ENCODE peak calls at places on chromosomes 3 and 15, in ten cellular contexts. B is NCI-H1694 treated with DMSO at 0.1 percent for 48 hours; Z is MM.1S; S is activated T-helper 9 cell treated with anti-CD3 and anti-CD28 coated beads, Interleukin-2, amount 50 U/mL, for 16 hours; P is AG08396; H is heart right ventricle; A is mammary epithelial cell; E is HS-5; V is transverse colon; N is stimulated activated CD8-positive, alpha-beta memory T cell treated with anti-CD3 and anti-CD28 coated beads, Interleukin-7, amount 100 ng/mL, for 24 hours. L is an unnamed sample.

GRCh38 chr15:62244762-62245161 is 79.7 kb upstream of the C2CD4B start:
- DNase-seq in P (no peak), B (no peak), N (no peak), S (no peak), V (no peak), A (no peak), E (no peak), H (no peak), Z (no peak), L (no peak)

GRCh38 chr15:50970524-50970923 is 62.0 kb downstream of the AP4E1 start:
- DNase-seq in H (no peak), S (no peak), N (no peak), A (no peak), E (no peak), B (no peak), P (no peak), V (no peak), Z (peak; percentile 66), L (no peak)

GRCh38 chr3:46087871-46088270 is 60.6 kb upstream of the XCR1 start:
- DNase-seq in Z (peak; percentile 80), P (peak; percentile 25), E (no peak), H (no peak), A (no peak), V (no peak), N (no peak), B (no peak), S (no peak), L (no peak)

GRCh38 chr15:64070965-64071851 is 22.4 kb downstream of the CIAO2A start:
- DNase-seq in A (peak; percentile 58), B (no peak), V (peak; percentile 47), H (no peak), P (peak; percentile 72), E (peak; percentile 51), N (no peak), Z (no peak), S (no peak), L (no peak)

GRCh38 chr15:39092761-39093160 is 488.1 kb upstream of the THBS1 start:
- DNase-seq in N (no peak), A (no peak), E (no peak), B (no peak), Z (no peak), S (no peak), P (no peak), H (no peak), V (no peak), L (no peak)

GRCh38 chr3:140823106-140823505 is 118.5 kb upstream of the SLC25A36 start:
- DNase-seq in V (no peak), B (no peak), P (no peak), A (no peak), Z (no peak), S (no peak), N (no peak), E (no peak), H (no peak), L (no peak)

GRCh38 chr3:185753354-185753753 is 71.5 kb downstream of the IGF2BP2 start:
- DNase-seq in V (no peak), N (no peak), Z (no peak), H (no peak), B (no peak), A (no peak), E (no peak), P (no peak), S (no peak), L (no peak)

GRCh38 chr15:43769584-43770228 is 7.1 kb downstream of the ELL3 start:
- DNase-seq in A (peak; percentile 18), B (peak; percentile 41), N (no peak), V (peak; percentile 63), P (peak; percentile 67), S (no peak), E (no peak), Z (peak; percentile 46), H (peak; percentile 38), L (no peak)

GRCh38 chr3:51970606-51971300 is 3.1 kb downstream of the ABHD14B start:
- DNase-seq in P (no peak), B (no peak), V (peak; percentile 50), N (no peak), H (no peak), E (no peak), S (no peak), A (no peak), Z (no peak), L (no peak)